ENCODE peak calls at places on chromosomes 2 and 18, in seven cellular contexts. X is stimulated activated CD4-positive, alpha-beta T cell treated with anti-CD3 and anti-CD28 coated beads, Interleukin-15, amount 100 ng/mL, for 48 hours; B is naive B cell; Q is progenitor cell of endocrine pancreas; W is AG09319; C is ecto neural progenitor cell; Z is kidney glomerular epithelial cell. I is an unnamed sample.
A peak's percentile ranks its signal among the peaks of the same experiment; 100 is the strongest.

GRCh38 chr2:201839727-201840126 is 33.4 kb downstream of the CDK15 start:
- DNase-seq in X (no peak), B (no peak), Q (no peak), W (no peak), C (no peak), Z (no peak), I (no peak)

GRCh38 chr2:107582487-107582886 is 244.2 kb upstream of the RGPD4 start:
- DNase-seq in X (no peak), B (no peak), Q (no peak), W (no peak), C (no peak), Z (no peak), I (no peak)

GRCh38 chr2:183269956-183270355 is 145.7 kb downstream of the NUP35 start:
- DNase-seq in X (no peak), B (no peak), Q (no peak), W (no peak), C (no peak), Z (no peak), I (no peak)

GRCh38 chr2:212037062-212037461 is 501.5 kb downstream of the ERBB4 start:
- DNase-seq in X (no peak), B (no peak), Q (no peak), W (no peak), C (no peak), Z (no peak), I (no peak)

GRCh38 chr2:42547014-42547413 is 21.4 kb upstream of the MTA3 start:
- DNase-seq in X (no peak), B (peak; percentile 34), Q (no peak), W (no peak), C (no peak), Z (no peak), I (no peak)

GRCh38 chr2:29031046-29031445 is 43.3 kb downstream of the PCARE start:
- DNase-seq in X (no peak), B (no peak), Q (no peak), W (no peak), C (no peak), Z (no peak), I (no peak)

GRCh38 chr2:199364153-199364552 is 93.6 kb downstream of the SATB2 start:
- DNase-seq in X (no peak), B (no peak), Q (no peak), W (no peak), C (no peak), Z (no peak), I (peak; percentile 6)

GRCh38 chr18:50776383-50776782 is 43.4 kb downstream of the MRO start:
- DNase-seq in X (no peak), B (no peak), Q (no peak), W (no peak), C (no peak), Z (no peak), I (no peak)

GRCh38 chr2:176151199-176152099 is at the start of gene HOXD4:
- DNase-seq in X (no peak), B (no peak), Q (no peak), W (no peak), C (no peak), Z (peak; percentile 40), I (no peak)

GRCh38 chr2:100416397-100416938 is 1.0 kb downstream of the CHST10 start:
- DNase-seq in X (no peak), B (no peak), Q (no peak), W (no peak), C (no peak), Z (no peak), I (no peak)